ENCODE peak calls at places on chromosomes 1 and 21, in ten cellular contexts. U, K, T, N, C, J, S, H, L and B are unnamed samples.

GRCh38 chr21:42578034-42578433 is 64.4 kb downstream of the SLC37A1 start:
- DNase-seq in U (peak; percentile 0), K (no peak), T (no peak), N (no peak), C (no peak), J (no peak), S (peak; percentile 22), H (no peak), L (no peak), B (peak; percentile 9)

GRCh38 chr1:28470146-28470545 is 35.7 kb upstream of the RCC1 start:
- DNase-seq in U (no peak), K (no peak), T (no peak), N (no peak), C (no peak), J (no peak), S (no peak), H (no peak), L (no peak), B (no peak)

GRCh38 chr1:84571150-84571535 is 3.1 kb downstream of the CTBS start:
- DNase-seq in U (no peak), K (no peak), T (no peak), N (no peak), C (no peak), J (no peak), S (no peak), H (peak; percentile 20), L (no peak), B (no peak)

GRCh38 chr1:93712741-93713140 is 31.1 kb upstream of the BCAR3 start:
- DNase-seq in U (no peak), K (no peak), T (no peak), N (no peak), C (no peak), J (no peak), S (no peak), H (no peak), L (no peak), B (no peak)

GRCh38 chr1:24547195-24547594 is 8.7 kb upstream of the NCMAP start:
- DNase-seq in U (no peak), K (no peak), T (no peak), N (no peak), C (no peak), J (no peak), S (no peak), H (no peak), L (no peak), B (no peak)

GRCh38 chr1:154931940-154932487 is 4.5 kb downstream of the PMVK start:
- DNase-seq in U (no peak), K (peak; percentile 14), T (no peak), N (no peak), C (no peak), J (no peak), S (no peak), H (no peak), L (no peak), B (no peak)

GRCh38 chr1:240287722-240288121 is 196.0 kb downstream of the FMN2 start:
- DNase-seq in U (no peak), K (peak; percentile 38), T (no peak), N (no peak), C (no peak), J (no peak), S (no peak), H (peak; percentile 9), L (no peak), B (no peak)

GRCh38 chr1:43933386-43934278 is at the start of gene ARTN:
- DNase-seq in U (no peak), K (no peak), T (peak; percentile 51), N (no peak), C (no peak), J (peak; percentile 36), S (no peak), H (peak; percentile 42), L (no peak), B (peak; percentile 80)

GRCh38 chr1:218377143-218377660 is 32.1 kb downstream of the TGFB2 start:
- DNase-seq in U (no peak), K (peak; percentile 95), T (no peak), N (no peak), C (peak; percentile 34), J (peak; percentile 77), S (no peak), H (peak; percentile 99), L (no peak), B (no peak)

GRCh38 chr1:31615939-31616338 is 1.6 kb upstream of the HCRTR1 start:
- DNase-seq in U (no peak), K (no peak), T (no peak), N (no peak), C (no peak), J (no peak), S (no peak), H (no peak), L (no peak), B (no peak)

GRCh38 chr1:82227286-82227685 is 426.6 kb downstream of the ADGRL2 start:
- DNase-seq in U (no peak), K (no peak), T (no peak), N (no peak), C (no peak), J (no peak), S (no peak), H (no peak), L (no peak), B (no peak)

GRCh38 chr21:24976238-24976637 is 631.0 kb downstream of the MRPL39 start:
- DNase-seq in U (no peak), K (no peak), T (no peak), N (no peak), C (no peak), J (no peak), S (no peak), H (no peak), L (no peak), B (no peak)

GRCh38 chr1:54253480-54253879 is 53.5 kb downstream of the MRPL37 start:
- DNase-seq in U (peak; percentile 74), K (no peak), T (no peak), N (no peak), C (no peak), J (no peak), S (no peak), H (peak; percentile 94), L (no peak), B (no peak)

GRCh38 chr1:47934243-47934805 is 62.9 kb downstream of the TRABD2B start:
- DNase-seq in U (peak; percentile 94), K (no peak), T (no peak), N (no peak), C (no peak), J (no peak), S (peak; percentile 84), H (peak; percentile 2), L (no peak), B (peak; percentile 90)

GRCh38 chr1:1290238-1290731 is 10.0 kb downstream of the SCNN1D start:
- DNase-seq in U (peak; percentile 52), K (peak; percentile 55), T (peak; percentile 64), N (peak; percentile 49), C (peak; percentile 65), J (peak; percentile 76), S (peak; percentile 75), H (peak; percentile 42), L (no peak), B (no peak)

GRCh38 chr1:58310469-58310868 is 236.1 kb downstream of the OMA1 start:
- DNase-seq in U (no peak), K (no peak), T (no peak), N (no peak), C (no peak), J (no peak), S (no peak), H (no peak), L (no peak), B (no peak)

GRCh38 chr21:34639882-34640788 is 25.2 kb upstream of the RCAN1 start:
- DNase-seq in U (no peak), K (no peak), T (no peak), N (no peak), C (peak; percentile 19), J (peak; percentile 60), S (no peak), H (peak; percentile 16), L (no peak), B (no peak)

GRCh38 chr1:51664412-51665240 is 47.7 kb downstream of the OSBPL9 start:
- DNase-seq in U (no peak), K (no peak), T (no peak), N (no peak), C (no peak), J (no peak), S (no peak), H (peak; percentile 85), L (no peak), B (no peak)

GRCh38 chr1:118202076-118202608 is 17.1 kb upstream of the SPAG17 start:
- DNase-seq in U (no peak), K (no peak), T (no peak), N (no peak), C (no peak), J (no peak), S (no peak), H (no peak), L (no peak), B (no peak)

GRCh38 chr21:26624983-26625519 is 52.0 kb upstream of the CYYR1 start:
- DNase-seq in U (no peak), K (no peak), T (no peak), N (no peak), C (no peak), J (no peak), S (no peak), H (no peak), L (no peak), B (no peak)

GRCh38 chr1:6922096-6922931 is 137.1 kb downstream of the CAMTA1 start:
- DNase-seq in U (peak; percentile 68), K (no peak), T (no peak), N (no peak), C (no peak), J (no peak), S (no peak), H (peak; percentile 88), L (no peak), B (peak; percentile 83)

GRCh38 chr1:195701149-195701548 is 907.1 kb downstream of the KCNT2 start:
- DNase-seq in U (no peak), K (no peak), T (no peak), N (no peak), C (no peak), J (no peak), S (no peak), H (no peak), L (no peak), B (no peak)

GRCh38 chr1:116878804-116879477 is 30.8 kb upstream of the PTGFRN start:
- DNase-seq in U (no peak), K (no peak), T (peak; percentile 40), N (no peak), C (no peak), J (no peak), S (peak; percentile 57), H (peak; percentile 41), L (peak; percentile 30), B (peak; percentile 62)

GRCh38 chr1:25989440-25989839 is 8.4 kb downstream of the PAFAH2 start:
- DNase-seq in U (no peak), K (no peak), T (no peak), N (no peak), C (no peak), J (no peak), S (no peak), H (no peak), L (no peak), B (no peak)

GRCh38 chr1:1304331-1305299 is 3.1 kb downstream of the ACAP3 start:
- DNase-seq in U (peak; percentile 79), K (no peak), T (peak; percentile 63), N (no peak), C (no peak), J (no peak), S (peak; percentile 86), H (peak; percentile 90), L (peak; percentile 91), B (peak; percentile 78)

GRCh38 chr1:32886012-32886827 is at the start of gene HPCA:
- DNase-seq in U (no peak), K (peak; percentile 52), T (peak; percentile 36), N (peak; percentile 22), C (no peak), J (peak; percentile 56), S (peak; percentile 72), H (peak; percentile 67), L (no peak), B (peak; percentile 89)

GRCh38 chr1:180586671-180587155 is 27.9 kb downstream of the OVAAL start:
- DNase-seq in U (no peak), K (no peak), T (peak; percentile 79), N (no peak), C (no peak), J (peak; percentile 2), S (no peak), H (peak; percentile 90), L (no peak), B (no peak)

GRCh38 chr21:45032977-45033705 is 41.2 kb upstream of the ADARB1 start:
- DNase-seq in U (peak; percentile 54), K (no peak), T (no peak), N (no peak), C (no peak), J (no peak), S (no peak), H (no peak), L (no peak), B (peak; percentile 79)